ENCODE peak calls at places on chromosomes 5 and 9, in six cellular contexts. K is CD8-positive, alpha-beta memory T cell; C is stimulated activated CD8-positive, alpha-beta memory T cell treated with anti-CD3 and anti-CD28 coated beads, Interleukin-4, amount 100 ng/mL, for 4 hours; G is NCI-H1092; O is hepatocyte; A is posterior cingulate gyrus. Y is an unnamed sample.

GRCh38 chr5:57012511-57012910 is 60.6 kb upstream of the MIER3 start:
- DNase-seq in O (no peak), C (no peak), A (no peak), K (no peak), G (no peak), Y (no peak)

GRCh38 chr9:87676976-87677775 is 48.7 kb upstream of the CTSL start:
- DNase-seq in K (no peak), O (peak), A (peak), C (no peak), G (no peak), Y (no peak)

GRCh38 chr5:87899109-87900100 is 369.2 kb downstream of the TMEM161B start:
- DNase-seq in A (peak), K (no peak), G (no peak), C (no peak), O (peak), Y (no peak)

GRCh38 chr9:136961279-136962065 is 9.4 kb downstream of the LCN12 start:
- DNase-seq in G (no peak), C (no peak), O (no peak), A (no peak), K (no peak), Y (no peak)

GRCh38 chr5:150141544-150142188 is 14.0 kb downstream of the PDGFRB start:
- DNase-seq in O (no peak), A (no peak), G (no peak), C (no peak), K (no peak), Y (no peak)

GRCh38 chr5:142740903-142741302 is 29.3 kb upstream of the ARHGAP26 start:
- DNase-seq in K (no peak), O (no peak), C (no peak), G (no peak), A (no peak), Y (no peak)

GRCh38 chr9:37350486-37351190 is 71.9 kb upstream of the GRHPR start:
- DNase-seq in G (no peak), A (peak), K (no peak), C (no peak), O (no peak), Y (no peak)

GRCh38 chr5:141514330-141515111 is 25.6 kb downstream of the PCDHGC5 start:
- DNase-seq in G (no peak), A (peak), K (no peak), O (no peak), C (no peak), Y (no peak)

GRCh38 chr5:56080375-56081052 is 85.8 kb upstream of the IL6ST start:
- DNase-seq in K (no peak), A (no peak), O (no peak), G (no peak), C (no peak), Y (no peak)